ENCODE peak calls at places on chromosomes 4 and X, in five cellular contexts. G is CD4-positive, alpha-beta memory T cell; K is natural killer cell; A is tibial artery; I is GM06990. X is an unnamed sample.

GRCh38 chr4:39947963-39948362 is 29.7 kb downstream of the PDS5A start:
- DNase-seq in G (no peak), K (no peak), A (no peak), I (no peak), X (no peak)

GRCh38 chr4:143089291-143089690 is 95.4 kb upstream of the USP38 start:
- DNase-seq in G (no peak), K (no peak), A (no peak), I (no peak), X (no peak)

GRCh38 chr4:178068136-178068535 is 625.9 kb upstream of the AGA start:
- DNase-seq in G (no peak), K (no peak), A (no peak), I (no peak), X (no peak)

GRCh38 chr4:158161561-158162354 is 11.1 kb downstream of the GASK1B start:
- DNase-seq in G (no peak), K (no peak), A (no peak), I (no peak), X (peak)

GRCh38 chr4:87309625-87310024 is 13.1 kb downstream of the HSD17B13 start:
- DNase-seq in G (no peak), K (no peak), A (no peak), I (no peak), X (no peak)

GRCh38 chr4:141643557-141643956 is 7.2 kb downstream of the IL15 start:
- DNase-seq in G (no peak), K (no peak), A (no peak), I (no peak), X (no peak)

GRCh38 chrX:56751071-56751470 is 22.0 kb downstream of the NBDY start:
- DNase-seq in G (no peak), K (no peak), A (no peak), I (no peak), X (no peak)

GRCh38 chrX:118734909-118735308 is 7.5 kb downstream of the IL13RA1 start:
- DNase-seq in G (no peak), K (no peak), A (no peak), I (no peak), X (no peak)

GRCh38 chr4:152259866-152260265 is 276.0 kb downstream of the FBXW7 start:
- DNase-seq in G (no peak), K (no peak), A (no peak), I (no peak), X (no peak)

GRCh38 chrX:136336623-136337022 is 35.9 kb downstream of the ADGRG4 start:
- DNase-seq in G (no peak), K (no peak), A (no peak), I (no peak), X (no peak)

GRCh38 chr4:166846939-166847338 is 387.4 kb downstream of the SPOCK3 start:
- DNase-seq in G (no peak), K (no peak), A (no peak), I (no peak), X (no peak)

GRCh38 chrX:331145-331771 is 12.7 kb upstream of the GTPBP6 start:
- DNase-seq in G (no peak), K (no peak), A (peak), I (no peak), X (peak)

GRCh38 chrX:115036029-115036428 is 18.6 kb upstream of the IL13RA2 start:
- DNase-seq in G (no peak), K (no peak), A (no peak), I (no peak), X (no peak)

GRCh38 chr4:8587469-8588195 is 4.9 kb upstream of the CPZ start:
- DNase-seq in G (no peak), K (no peak), A (peak), I (no peak), X (no peak)

GRCh38 chr4:16140520-16141249 is 56.9 kb upstream of the PROM1 start:
- DNase-seq in G (no peak), K (no peak), A (no peak), I (no peak), X (no peak)

GRCh38 chr4:2785613-2786012 is 7.3 kb upstream of the SH3BP2 start:
- DNase-seq in G (peak), K (no peak), A (peak), I (peak), X (no peak)

GRCh38 chrX:45803383-45803921 is 602.8 kb upstream of the DIPK2B start:
- DNase-seq in G (no peak), K (no peak), A (no peak), I (no peak), X (no peak)

GRCh38 chrX:3346436-3347329 is at the start of gene MXRA5:
- DNase-seq in G (no peak), K (no peak), A (no peak), I (no peak), X (no peak)

GRCh38 chr4:77862478-77863216 is at the start of gene MRPL1:
- DNase-seq in G (peak), K (peak), A (peak), I (peak), X (peak)

GRCh38 chrX:12505127-12505526 is 286.1 kb upstream of the PRPS2 start:
- DNase-seq in G (no peak), K (no peak), A (no peak), I (no peak), X (no peak)

GRCh38 chr4:168618577-168619265 is 121.9 kb downstream of the PALLD start:
- DNase-seq in G (no peak), K (no peak), A (no peak), I (no peak), X (no peak)